ENCODE peak calls at places on chromosomes 16 and 17, in five cellular contexts. L is NCI-H1092; Q is CD4-positive, alpha-beta T cell; S is nephron progenitor cell; D is stimulated activated CD4-positive, alpha-beta T cell treated with anti-CD3 and anti-CD28 coated beads, Interleukin-15, amount 100 ng/mL, for 1 hour. N is an unnamed sample.
A peak's percentile ranks its signal among the peaks of the same experiment; 100 is the strongest.

GRCh38 chr16:87706278-87707000 is 59.3 kb downstream of the KLHDC4 start:
- DNase-seq in S (no peak), D (no peak), L (peak; percentile 61), Q (no peak), N (no peak)

GRCh38 chr17:15342460-15342859 is 1.1 kb upstream of the TEKT3 start:
- DNase-seq in Q (no peak), L (no peak), D (no peak), S (no peak), N (no peak)

GRCh38 chr17:67400193-67400592 is 23.1 kb downstream of the PITPNC1 start:
- DNase-seq in D (no peak), S (no peak), Q (no peak), L (no peak), N (no peak)

GRCh38 chr16:89720520-89720858 is 209 bp downstream of the VPS9D1 start:
- DNase-seq in Q (no peak), D (no peak), L (no peak), S (peak; percentile 83), N (no peak)

GRCh38 chr17:1471931-1472727 is 16.1 kb upstream of the CRK start:
- DNase-seq in L (no peak), Q (no peak), D (no peak), S (peak; percentile 50), N (no peak)

GRCh38 chr16:69725480-69726312 is 664 bp downstream of the NQO1 start:
- DNase-seq in Q (no peak), D (no peak), S (no peak), L (no peak), N (no peak)

GRCh38 chr17:39709319-39709997 is 9.6 kb downstream of the ERBB2 start:
- DNase-seq in Q (no peak), S (no peak), L (no peak), D (no peak), N (no peak)

GRCh38 chr16:3726021-3726687 is 8.8 kb upstream of the TRAP1 start:
- DNase-seq in Q (no peak), S (no peak), L (no peak), D (no peak), N (no peak)

GRCh38 chr16:30990105-30990504 is 5.1 kb downstream of the HSD3B7 start:
- DNase-seq in D (no peak), Q (no peak), L (no peak), S (no peak), N (no peak)

GRCh38 chr17:73500414-73500999 is 143.7 kb downstream of the SDK2 start:
- DNase-seq in S (no peak), Q (no peak), L (no peak), D (no peak), N (no peak)

GRCh38 chr17:47692895-47693666 is 880 bp upstream of the TBKBP1 start:
- DNase-seq in L (no peak), D (no peak), S (no peak), Q (no peak), N (no peak)

GRCh38 chr16:29779474-29779873 is 1.4 kb downstream of the ZG16 start:
- DNase-seq in Q (no peak), D (no peak), S (no peak), L (no peak), N (no peak)

GRCh38 chr16:19490619-19491018 is 31.3 kb downstream of the GDE1 start:
- DNase-seq in L (no peak), Q (no peak), S (no peak), D (no peak), N (no peak)

GRCh38 chr17:77322534-77323412 is 182.0 kb downstream of the SEC14L1 start:
- DNase-seq in L (no peak), S (peak; percentile 59), D (no peak), Q (no peak), N (peak; percentile 91)

GRCh38 chr16:68128577-68129305 is 43.6 kb downstream of the NFATC3 start:
- DNase-seq in S (no peak), Q (no peak), L (no peak), D (no peak), N (no peak)

GRCh38 chr16:57167951-57168350 is 17.9 kb downstream of the PSME3IP1 start:
- DNase-seq in S (no peak), Q (no peak), D (no peak), L (no peak), N (no peak)

GRCh38 chr17:78241277-78242023 is 10.0 kb downstream of the TMEM235 start:
- DNase-seq in Q (no peak), L (no peak), D (no peak), S (no peak), N (no peak)

GRCh38 chr16:77290451-77291110 is 91.4 kb downstream of the SYCE1L start:
- DNase-seq in S (no peak), L (peak; percentile 41), Q (no peak), D (no peak), N (no peak)

GRCh38 chr17:66412857-66413563 is 110.6 kb downstream of the PRKCA start:
- DNase-seq in D (no peak), Q (no peak), L (no peak), S (no peak), N (no peak)

GRCh38 chr17:40062347-40063033 is at the start of gene THRA:
- DNase-seq in Q (peak; percentile 62), D (peak; percentile 46), S (peak; percentile 80), L (peak; percentile 38), N (peak; percentile 84)

GRCh38 chr17:77697480-77698400 is 260.8 kb upstream of the TNRC6C start:
- DNase-seq in L (no peak), S (no peak), Q (no peak), D (no peak), N (no peak)

N was measured in psoas muscle.